ENCODE peak calls at places on chromosomes 5 and 9, in nine cellular contexts. V is Caco-2, O is psoas muscle, S is GM12865, R is GM20000, Q is coronary artery, N is choroid plexus epithelial cell, T is PC-9, L is neural crest cell. W is an unnamed sample.

GRCh38 chr5:32831630-32832029 is 120.5 kb downstream of the NPR3 start:
- DNase-seq in V (no peak), O (no peak), S (no peak), R (no peak), Q (no peak), N (no peak), T (no peak), L (no peak), W (no peak)

GRCh38 chr9:135088348-135088978 is 995 bp downstream of the OLFM1 start:
- DNase-seq in V (no peak), O (no peak), S (no peak), R (no peak), Q (no peak), N (no peak), T (no peak), L (no peak), W (no peak)

GRCh38 chr9:111038336-111039202 is at the start of gene LPAR1:
- DNase-seq in V (peak; percentile 76), O (peak; percentile 71), S (peak; percentile 40), R (no peak), Q (peak; percentile 79), N (peak; percentile 66), T (peak; percentile 53), L (peak; percentile 52), W (peak; percentile 14)

GRCh38 chr9:137027369-137028012 is 546 bp downstream of the ABCA2 start:
- DNase-seq in V (peak; percentile 51), O (no peak), S (no peak), R (no peak), Q (no peak), N (no peak), T (peak; percentile 51), L (peak; percentile 28), W (no peak)

GRCh38 chr9:137136261-137136925 is 2.6 kb upstream of the GRIN1 start:
- DNase-seq in V (no peak), O (no peak), S (peak; percentile 30), R (no peak), Q (no peak), N (no peak), T (no peak), L (no peak), W (no peak)

GRCh38 chr9:121082075-121082474 is 7.3 kb downstream of the CNTRL start:
- DNase-seq in V (no peak), O (no peak), S (no peak), R (no peak), Q (no peak), N (no peak), T (no peak), L (no peak), W (no peak)

GRCh38 chr5:34685485-34686197 is 29.5 kb downstream of the RAI14 start:
- DNase-seq in V (no peak), O (no peak), S (no peak), R (no peak), Q (no peak), N (peak; percentile 77), T (no peak), L (no peak), W (no peak)

GRCh38 chr9:132156256-132156655 is 5.6 kb upstream of the NTNG2 start:
- DNase-seq in V (no peak), O (no peak), S (no peak), R (no peak), Q (no peak), N (no peak), T (no peak), L (no peak), W (no peak)

GRCh38 chr5:135493406-135494180 is 41.4 kb upstream of the TIFAB start:
- DNase-seq in V (no peak), O (no peak), S (no peak), R (no peak), Q (no peak), N (peak; percentile 62), T (peak; percentile 4), L (no peak), W (no peak)

GRCh38 chr5:179404321-179405053 is 59.2 kb upstream of the ADAMTS2 start:
- DNase-seq in V (no peak), O (no peak), S (no peak), R (no peak), Q (peak; percentile 65), N (peak; percentile 65), T (no peak), L (no peak), W (no peak)

GRCh38 chr9:110897899-110898298 is 140.4 kb downstream of the LPAR1 start:
- DNase-seq in V (no peak), O (no peak), S (no peak), R (no peak), Q (no peak), N (no peak), T (no peak), L (no peak), W (no peak)

GRCh38 chr9:81685763-81686613 is 3.4 kb downstream of the TLE1 start:
- DNase-seq in V (peak; percentile 35), O (no peak), S (peak; percentile 30), R (no peak), Q (no peak), N (peak; percentile 84), T (peak; percentile 13), L (no peak), W (no peak)

GRCh38 chr5:172418847-172419810 is 35.2 kb downstream of the SH3PXD2B start:
- DNase-seq in V (no peak), O (peak; percentile 63), S (no peak), R (no peak), Q (no peak), N (no peak), T (no peak), L (no peak), W (no peak)

GRCh38 chr5:9499498-9499876 is 46.4 kb downstream of the SEMA5A start:
- DNase-seq in V (no peak), O (no peak), S (peak; percentile 12), R (peak; percentile 20), Q (no peak), N (no peak), T (no peak), L (no peak), W (peak; percentile 11)

GRCh38 chr5:9496801-9497200 is 49.1 kb downstream of the SEMA5A start:
- DNase-seq in V (no peak), O (no peak), S (no peak), R (no peak), Q (no peak), N (no peak), T (no peak), L (no peak), W (no peak)

GRCh38 chr5:9497347-9497746 is 48.5 kb downstream of the SEMA5A start:
- DNase-seq in V (no peak), O (no peak), S (no peak), R (no peak), Q (no peak), N (no peak), T (no peak), L (no peak), W (no peak)

GRCh38 chr5:9500244-9500643 is 45.6 kb downstream of the SEMA5A start:
- DNase-seq in V (no peak), O (no peak), S (no peak), R (no peak), Q (no peak), N (no peak), T (no peak), L (no peak), W (no peak)

DNA sequence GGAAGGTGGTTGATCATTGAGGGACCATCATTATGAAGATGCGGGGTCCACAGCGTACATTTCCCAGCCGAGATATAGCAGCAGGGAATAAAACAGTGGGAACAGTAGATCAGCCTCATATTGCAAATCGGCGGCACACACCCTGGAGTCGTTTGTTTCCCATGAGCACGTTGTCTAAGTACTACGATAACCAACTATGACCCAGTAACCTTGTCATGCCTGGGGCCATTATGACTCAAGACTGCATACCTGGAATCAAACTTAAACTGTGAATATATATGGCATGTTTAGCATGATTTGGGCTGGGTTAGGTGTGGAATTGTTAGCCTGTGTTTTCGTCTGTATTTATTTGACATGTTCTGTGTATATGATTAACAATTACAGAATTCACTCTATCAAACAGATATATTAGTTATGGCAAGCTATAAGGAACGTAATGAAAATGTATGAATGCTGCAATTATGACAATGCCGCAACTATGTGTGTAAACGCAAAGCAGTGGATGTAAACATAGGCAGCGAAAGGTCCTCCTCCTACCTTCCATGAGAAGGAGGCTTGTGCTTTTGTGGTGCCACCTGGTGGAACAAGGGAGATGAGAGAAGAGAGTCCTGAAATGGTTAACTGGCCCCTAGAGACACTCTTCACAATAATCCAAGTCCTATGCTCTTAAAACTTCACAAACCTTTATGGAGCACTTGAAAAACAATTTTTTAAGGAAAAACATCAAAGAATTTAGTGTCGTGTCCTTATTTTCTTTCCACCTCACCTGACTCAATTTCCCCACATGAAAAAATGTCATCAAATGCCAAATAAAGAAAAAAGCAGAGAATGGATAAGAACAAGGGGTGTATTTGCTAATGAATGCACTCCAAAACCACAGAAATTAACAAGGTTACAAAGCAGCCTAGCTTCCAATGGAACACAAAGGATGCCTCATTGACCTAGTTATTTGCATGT is 47.1 kb downstream of the SEMA5A start:
- DNase-seq in V (peak; percentile 44), O (no peak), S (peak; percentile 46), R (peak; percentile 32), Q (no peak), N (peak; percentile 67), T (no peak), L (no peak), W (peak; percentile 14)
- TF ChIP-seq CTCF in V (peak; percentile 47), O (no peak), S (peak; percentile 41), R (no peak), Q (no peak), N (peak; percentile 83), T (peak; percentile 58), L (peak; percentile 50), W (peak; percentile 38)

GRCh38 chr5:114358329-114358728 is 3.5 kb upstream of the KCNN2 start:
- DNase-seq in V (no peak), O (no peak), S (no peak), R (no peak), Q (no peak), N (no peak), T (no peak), L (no peak), W (no peak)
- TF ChIP-seq CTCF in V (no peak), O (no peak), S (no peak), R (no peak), Q (no peak), N (peak; percentile 11), T (peak; percentile 16), L (peak; percentile 53), W (no peak)

DNA sequence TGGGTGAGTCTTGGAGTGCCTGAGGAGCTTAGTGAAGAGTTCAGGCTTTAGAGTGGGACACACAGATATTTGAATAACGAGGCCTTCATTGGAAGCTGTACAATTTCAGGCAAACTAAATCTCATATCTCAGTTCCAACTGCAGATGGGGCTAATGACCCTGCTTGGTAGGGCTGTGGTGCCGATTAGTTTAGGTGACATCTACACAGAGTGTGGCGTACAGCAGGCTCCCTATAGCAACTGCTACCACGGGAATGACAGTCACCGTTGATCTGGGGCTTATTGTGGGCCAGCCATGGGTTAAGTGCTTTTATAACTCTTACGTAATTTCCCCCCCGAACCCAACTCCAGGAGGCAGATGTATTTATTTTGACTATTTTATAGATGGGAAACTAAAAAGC is 70.8 kb downstream of the FAT2 start:
- DNase-seq in V (peak; percentile 13), O (no peak), S (no peak), R (no peak), Q (no peak), N (peak; percentile 5), T (no peak), L (no peak), W (no peak)
- TF ChIP-seq CTCF in V (no peak), O (no peak), S (no peak), R (no peak), Q (no peak), N (peak; percentile 18), T (peak; percentile 33), L (no peak), W (peak; percentile 7)

GRCh38 chr5:15286659-15287058 is 213.3 kb upstream of the FBXL7 start:
- DNase-seq in V (peak; percentile 17), O (no peak), S (no peak), R (no peak), Q (no peak), N (peak; percentile 28), T (no peak), L (no peak), W (no peak)
- TF ChIP-seq CTCF in V (no peak), O (no peak), S (no peak), R (no peak), Q (no peak), N (peak; percentile 43), T (no peak), L (peak; percentile 26), W (no peak)

W was measured in GM13977.